ENCODE peak calls at places on chromosomes 5 and 9, in nine cellular contexts. J is effector memory CD8-positive, alpha-beta T cell; W is coronary artery; M is foreskin fibroblast; P is EH; T is head of caudate nucleus; S is A549; H is ascending aorta; I is NCI-H69. F is an unnamed sample.

GRCh38 chr5:33675958-33676464 is 215.8 kb downstream of the ADAMTS12 start:
- DNase-seq in J (no peak), W (no peak), M (no peak), P (no peak), T (no peak), S (no peak), H (no peak), I (no peak), F (no peak)

GRCh38 chr5:141359790-141360426 is at the start of gene PCDHGB2:
- DNase-seq in J (no peak), W (no peak), M (peak), P (peak), T (no peak), S (no peak), H (no peak), I (peak), F (no peak)

GRCh38 chr5:143588933-143589662 is 185.6 kb upstream of the NR3C1 start:
- DNase-seq in J (no peak), W (no peak), M (no peak), P (no peak), T (no peak), S (no peak), H (no peak), I (no peak), F (no peak)

GRCh38 chr5:143229896-143230675 is 173.4 kb downstream of the NR3C1 start:
- DNase-seq in J (no peak), W (no peak), M (peak), P (peak), T (peak), S (no peak), H (no peak), I (peak), F (peak)

GRCh38 chr5:91382530-91383026 is 539 bp downstream of the ARRDC3 start:
- DNase-seq in J (peak), W (no peak), M (peak), P (peak), T (no peak), S (no peak), H (no peak), I (peak), F (no peak)

GRCh38 chr9:21684831-21685362 is 117.5 kb upstream of the MTAP start:
- DNase-seq in J (no peak), W (no peak), M (peak), P (peak), T (no peak), S (peak), H (no peak), I (peak), F (no peak)

GRCh38 chr5:131845828-131846227 is 49.0 kb upstream of the FNIP1 start:
- DNase-seq in J (no peak), W (no peak), M (no peak), P (no peak), T (no peak), S (no peak), H (no peak), I (no peak), F (no peak)

GRCh38 chr5:14757853-14758252 is 93.3 kb downstream of the OTULIN start:
- DNase-seq in J (no peak), W (no peak), M (no peak), P (no peak), T (no peak), S (no peak), H (no peak), I (no peak), F (no peak)

GRCh38 chr9:38062498-38063362 is 6.3 kb downstream of the SHB start:
- DNase-seq in J (no peak), W (no peak), M (peak), P (peak), T (no peak), S (no peak), H (no peak), I (no peak), F (no peak)

GRCh38 chr9:117782931-117783788 is 79.0 kb downstream of the TLR4 start:
- DNase-seq in J (peak), W (no peak), M (peak), P (peak), T (peak), S (peak), H (no peak), I (peak), F (peak)

GRCh38 chr5:138032572-138033274 is at the start of gene FAM13B:
- DNase-seq in J (peak), W (peak), M (peak), P (peak), T (peak), S (peak), H (peak), I (peak), F (no peak)

GRCh38 chr5:176360894-176361436 is 599 bp downstream of the KIAA1191 start:
- DNase-seq in J (peak), W (peak), M (peak), P (peak), T (no peak), S (peak), H (no peak), I (no peak), F (no peak)

GRCh38 chr9:133701321-133701980 is 36.7 kb downstream of the SARDH start:
- DNase-seq in J (peak), W (no peak), M (peak), P (no peak), T (no peak), S (no peak), H (no peak), I (no peak), F (no peak)

GRCh38 chr5:14440598-14441401 is 140.8 kb upstream of the OTULINL start:
- DNase-seq in J (no peak), W (peak), M (peak), P (peak), T (peak), S (no peak), H (no peak), I (peak), F (peak)

GRCh38 chr9:6247266-6247665 is 31.7 kb downstream of the IL33 start:
- DNase-seq in J (no peak), W (no peak), M (no peak), P (no peak), T (no peak), S (no peak), H (no peak), I (no peak), F (no peak)

GRCh38 chr5:17996002-17996401 is 361.7 kb downstream of the TAF11L14 start:
- DNase-seq in J (no peak), W (no peak), M (no peak), P (no peak), T (no peak), S (no peak), H (no peak), I (peak), F (no peak)

GRCh38 chr9:95645579-95645978 is 128.8 kb upstream of the PTCH1 start:
- DNase-seq in J (no peak), W (no peak), M (no peak), P (no peak), T (no peak), S (no peak), H (no peak), I (no peak), F (no peak)

GRCh38 chr9:117720987-117721386 is 16.8 kb downstream of the TLR4 start:
- DNase-seq in J (no peak), W (no peak), M (no peak), P (no peak), T (no peak), S (no peak), H (no peak), I (no peak), F (no peak)

GRCh38 chr9:70479880-70480291 is 65.4 kb upstream of the KLF9 start:
- DNase-seq in J (no peak), W (no peak), M (peak), P (peak), T (no peak), S (no peak), H (no peak), I (peak), F (no peak)

GRCh38 chr5:154538492-154538891 is 60.5 kb upstream of the HAND1 start:
- DNase-seq in J (no peak), W (no peak), M (no peak), P (no peak), T (no peak), S (no peak), H (no peak), I (no peak), F (no peak)

GRCh38 chr5:6166698-6167394 is 211.5 kb downstream of the MED10 start:
- DNase-seq in J (no peak), W (no peak), M (no peak), P (no peak), T (no peak), S (no peak), H (no peak), I (no peak), F (no peak)

GRCh38 chr5:177124486-177124991 is 9.0 kb upstream of the NSD1 start:
- DNase-seq in J (no peak), W (no peak), M (no peak), P (no peak), T (no peak), S (no peak), H (no peak), I (peak), F (no peak)

GRCh38 chr9:17272510-17272909 is 137.7 kb downstream of the CNTLN start:
- DNase-seq in J (no peak), W (no peak), M (no peak), P (peak), T (no peak), S (no peak), H (no peak), I (peak), F (no peak)

GRCh38 chr5:33715646-33716045 is 176.1 kb downstream of the ADAMTS12 start:
- DNase-seq in J (no peak), W (no peak), M (no peak), P (no peak), T (no peak), S (no peak), H (no peak), I (no peak), F (no peak)

GRCh38 chr5:54148858-54149257 is 161.5 kb downstream of the ARL15 start:
- DNase-seq in J (no peak), W (no peak), M (peak), P (no peak), T (no peak), S (no peak), H (no peak), I (peak), F (no peak)

GRCh38 chr9:124248066-124248465 is 9.7 kb upstream of the NEK6 start:
- DNase-seq in J (no peak), W (no peak), M (no peak), P (peak), T (no peak), S (no peak), H (no peak), I (peak), F (no peak)

GRCh38 chr5:39517800-39518199 is 93.0 kb upstream of the DAB2 start:
- DNase-seq in J (no peak), W (no peak), M (peak), P (peak), T (no peak), S (peak), H (no peak), I (no peak), F (peak)

GRCh38 chr5:137563646-137564474 is 64.7 kb upstream of the SPOCK1 start:
- DNase-seq in J (no peak), W (no peak), M (peak), P (peak), T (no peak), S (no peak), H (no peak), I (peak), F (peak)

GRCh38 chr5:77181596-77182304 is 28.7 kb upstream of the PDE8B start:
- DNase-seq in J (no peak), W (no peak), M (no peak), P (no peak), T (no peak), S (no peak), H (no peak), I (peak), F (no peak)

GRCh38 chr5:67289763-67290521 is 93.3 kb upstream of the CD180 start:
- DNase-seq in J (no peak), W (no peak), M (peak), P (no peak), T (no peak), S (no peak), H (no peak), I (no peak), F (no peak)

GRCh38 chr5:82165740-82166530 is 112.2 kb downstream of the RPS23 start:
- DNase-seq in J (peak), W (peak), M (peak), P (peak), T (peak), S (peak), H (no peak), I (peak), F (peak)

GRCh38 chr9:129776938-129777768 is 24.3 kb upstream of the PTGES start:
- DNase-seq in J (peak), W (peak), M (peak), P (peak), T (peak), S (peak), H (peak), I (no peak), F (peak)

GRCh38 chr5:135073771-135074345 is 39.8 kb upstream of the PITX1 start:
- DNase-seq in J (no peak), W (peak), M (peak), P (peak), T (no peak), S (no peak), H (no peak), I (peak), F (no peak)

GRCh38 chr9:108056805-108057386 is 567.3 kb upstream of the KLF4 start:
- DNase-seq in J (no peak), W (no peak), M (peak), P (peak), T (no peak), S (peak), H (no peak), I (no peak), F (peak)

GRCh38 chr9:83959061-83959460 is 21.0 kb downstream of the HNRNPK start:
- DNase-seq in J (no peak), W (no peak), M (peak), P (peak), T (no peak), S (no peak), H (no peak), I (peak), F (peak)

GRCh38 chr9:79807966-79808365 is 236.2 kb downstream of the TLE4 start:
- DNase-seq in J (no peak), W (no peak), M (peak), P (no peak), T (no peak), S (no peak), H (no peak), I (no peak), F (no peak)

GRCh38 chr9:122904466-122904822 is 715 bp downstream of the RC3H2 start:
- DNase-seq in J (no peak), W (no peak), M (peak), P (peak), T (no peak), S (peak), H (no peak), I (peak), F (no peak)

F was measured in GM04503.